ENCODE peak calls at places on chromosomes 1 and 21, in ten cellular contexts. One of them, this sample, is unnamed.

GRCh38 chr1:99502400-99502799 is 143.5 kb upstream of the PALMD start:
- DNase-seq in NCI-H1092 treated with DMSO at 0.1 percent for 48 hours: no peak
- DNase-seq in LNCaP clone FGC: no peak
- DNase-seq in cardiac fibroblast: no peak
- DNase-seq in GM19239: no peak
- DNase-seq in stimulated activated CD8-positive, alpha-beta memory T cell treated with anti-CD3 and anti-CD28 coated beads, Interleukin-15, amount 100 ng/mL, for 4 hours: no peak
- DNase-seq in GF-D8: no peak
- DNase-seq in GM20000: no peak
- DNase-seq in adrenal gland: no peak
- DNase-seq in lower lobe of right lung: no peak
- DNase-seq in this sample: no peak

GRCh38 chr1:41578712-41579335 is 94.3 kb upstream of the EDN2 start:
- DNase-seq in adrenal gland: no peak
- DNase-seq in cardiac fibroblast: peak
- DNase-seq in NCI-H1092 treated with DMSO at 0.1 percent for 48 hours: no peak
- DNase-seq in GM19239: no peak
- DNase-seq in GM20000: no peak
- DNase-seq in GF-D8: no peak
- DNase-seq in stimulated activated CD8-positive, alpha-beta memory T cell treated with anti-CD3 and anti-CD28 coated beads, Interleukin-15, amount 100 ng/mL, for 4 hours: no peak
- DNase-seq in lower lobe of right lung: no peak
- DNase-seq in LNCaP clone FGC: peak
- DNase-seq in this sample: no peak

GRCh38 chr1:1678581-1679380 is 13.8 kb downstream of the SLC35E2B start:
- DNase-seq in GF-D8: no peak
- DNase-seq in adrenal gland: no peak
- DNase-seq in NCI-H1092 treated with DMSO at 0.1 percent for 48 hours: no peak
- DNase-seq in GM19239: peak
- DNase-seq in cardiac fibroblast: no peak
- DNase-seq in GM20000: peak
- DNase-seq in stimulated activated CD8-positive, alpha-beta memory T cell treated with anti-CD3 and anti-CD28 coated beads, Interleukin-15, amount 100 ng/mL, for 4 hours: no peak
- DNase-seq in lower lobe of right lung: peak
- DNase-seq in LNCaP clone FGC: peak
- DNase-seq in this sample: peak

GRCh38 chr21:15134711-15135110 is 69.9 kb upstream of the NRIP1 start:
- DNase-seq in GF-D8: no peak
- DNase-seq in adrenal gland: no peak
- DNase-seq in NCI-H1092 treated with DMSO at 0.1 percent for 48 hours: no peak
- DNase-seq in lower lobe of right lung: peak
- DNase-seq in LNCaP clone FGC: no peak
- DNase-seq in stimulated activated CD8-positive, alpha-beta memory T cell treated with anti-CD3 and anti-CD28 coated beads, Interleukin-15, amount 100 ng/mL, for 4 hours: no peak
- DNase-seq in GM20000: no peak
- DNase-seq in GM19239: no peak
- DNase-seq in cardiac fibroblast: no peak
- DNase-seq in this sample: no peak

GRCh38 chr1:157450106-157450505 is 102.2 kb downstream of the FCRL5 start:
- DNase-seq in lower lobe of right lung: no peak
- DNase-seq in GM19239: no peak
- DNase-seq in stimulated activated CD8-positive, alpha-beta memory T cell treated with anti-CD3 and anti-CD28 coated beads, Interleukin-15, amount 100 ng/mL, for 4 hours: no peak
- DNase-seq in cardiac fibroblast: no peak
- DNase-seq in adrenal gland: no peak
- DNase-seq in GF-D8: no peak
- DNase-seq in NCI-H1092 treated with DMSO at 0.1 percent for 48 hours: no peak
- DNase-seq in LNCaP clone FGC: no peak
- DNase-seq in GM20000: no peak
- DNase-seq in this sample: no peak

GRCh38 chr21:29939859-29940245 is at the start of gene GRIK1:
- DNase-seq in stimulated activated CD8-positive, alpha-beta memory T cell treated with anti-CD3 and anti-CD28 coated beads, Interleukin-15, amount 100 ng/mL, for 4 hours: no peak
- DNase-seq in LNCaP clone FGC: no peak
- DNase-seq in NCI-H1092 treated with DMSO at 0.1 percent for 48 hours: no peak
- DNase-seq in GM20000: no peak
- DNase-seq in cardiac fibroblast: no peak
- DNase-seq in lower lobe of right lung: no peak
- DNase-seq in adrenal gland: peak
- DNase-seq in GF-D8: no peak
- DNase-seq in GM19239: no peak
- DNase-seq in this sample: no peak

GRCh38 chr1:27940297-27940696 is 5.5 kb downstream of the SMPDL3B start:
- DNase-seq in lower lobe of right lung: peak
- DNase-seq in stimulated activated CD8-positive, alpha-beta memory T cell treated with anti-CD3 and anti-CD28 coated beads, Interleukin-15, amount 100 ng/mL, for 4 hours: peak
- DNase-seq in GM19239: peak
- DNase-seq in GF-D8: peak
- DNase-seq in cardiac fibroblast: peak
- DNase-seq in NCI-H1092 treated with DMSO at 0.1 percent for 48 hours: no peak
- DNase-seq in adrenal gland: no peak
- DNase-seq in LNCaP clone FGC: no peak
- DNase-seq in GM20000: peak
- DNase-seq in this sample: peak

GRCh38 chr1:174742805-174743653 is 256.7 kb upstream of the CACYBP start:
- DNase-seq in LNCaP clone FGC: no peak
- DNase-seq in GM20000: no peak
- DNase-seq in cardiac fibroblast: no peak
- DNase-seq in GM19239: no peak
- DNase-seq in NCI-H1092 treated with DMSO at 0.1 percent for 48 hours: no peak
- DNase-seq in adrenal gland: no peak
- DNase-seq in GF-D8: peak
- DNase-seq in stimulated activated CD8-positive, alpha-beta memory T cell treated with anti-CD3 and anti-CD28 coated beads, Interleukin-15, amount 100 ng/mL, for 4 hours: no peak
- DNase-seq in lower lobe of right lung: no peak
- DNase-seq in this sample: no peak

GRCh38 chr1:214473392-214473791 is 78.0 kb downstream of the PTPN14 start:
- DNase-seq in GF-D8: no peak
- DNase-seq in NCI-H1092 treated with DMSO at 0.1 percent for 48 hours: no peak
- DNase-seq in cardiac fibroblast: peak
- DNase-seq in LNCaP clone FGC: no peak
- DNase-seq in GM19239: no peak
- DNase-seq in stimulated activated CD8-positive, alpha-beta memory T cell treated with anti-CD3 and anti-CD28 coated beads, Interleukin-15, amount 100 ng/mL, for 4 hours: no peak
- DNase-seq in GM20000: no peak
- DNase-seq in lower lobe of right lung: no peak
- DNase-seq in adrenal gland: no peak
- DNase-seq in this sample: no peak

GRCh38 chr1:39183503-39184353 is 20.8 kb upstream of the MACF1 start:
- DNase-seq in adrenal gland: peak
- DNase-seq in GM19239: no peak
- DNase-seq in NCI-H1092 treated with DMSO at 0.1 percent for 48 hours: peak
- DNase-seq in cardiac fibroblast: peak
- DNase-seq in stimulated activated CD8-positive, alpha-beta memory T cell treated with anti-CD3 and anti-CD28 coated beads, Interleukin-15, amount 100 ng/mL, for 4 hours: peak
- DNase-seq in lower lobe of right lung: peak
- DNase-seq in GF-D8: peak
- DNase-seq in GM20000: peak
- DNase-seq in LNCaP clone FGC: no peak
- DNase-seq in this sample: peak